ENCODE peak calls at places on chromosomes 7 and 10, in ten cellular contexts. One of them, this sample, is unnamed. For H3K9me3, the result is how much of the 10 kb centered on the place peaks cover.

GRCh38 chr7:84647797-84648762 is 453.5 kb upstream of the SEMA3A start:
- DNase-seq in adrenal gland: no peak
- DNase-seq in upper lobe of right lung: no peak
- DNase-seq in colonic mucosa: no peak
- DNase-seq in neuronal stem cell: no peak
- DNase-seq in psoas muscle: no peak
- DNase-seq in ascending aorta: no peak
- DNase-seq in uterus: no peak
- DNase-seq in CD8-positive, alpha-beta memory T cell: no peak
- DNase-seq in GM23248: peak
- DNase-seq in this sample: peak

GRCh38 chr10:91759581-91759986 is 38.6 kb upstream of the TNKS2 start:
- DNase-seq in colonic mucosa: no peak
- DNase-seq in uterus: no peak
- DNase-seq in upper lobe of right lung: no peak
- DNase-seq in ascending aorta: no peak
- DNase-seq in CD8-positive, alpha-beta memory T cell: no peak
- DNase-seq in adrenal gland: no peak
- DNase-seq in GM23248: peak
- DNase-seq in neuronal stem cell: no peak
- DNase-seq in psoas muscle: no peak
- DNase-seq in this sample: peak

GRCh38 chr7:40647719-40648118 is 512.9 kb downstream of the SUGCT start:
- DNase-seq in neuronal stem cell: no peak
- DNase-seq in ascending aorta: no peak
- DNase-seq in upper lobe of right lung: no peak
- DNase-seq in psoas muscle: no peak
- DNase-seq in uterus: no peak
- DNase-seq in colonic mucosa: no peak
- DNase-seq in CD8-positive, alpha-beta memory T cell: no peak
- DNase-seq in adrenal gland: no peak
- DNase-seq in GM23248: peak
- DNase-seq in this sample: no peak

GRCh38 chr10:113709221-113709838 is 29.6 kb downstream of the CASP7 start:
- DNase-seq in CD8-positive, alpha-beta memory T cell: no peak
- DNase-seq in neuronal stem cell: no peak
- DNase-seq in uterus: no peak
- DNase-seq in adrenal gland: peak
- DNase-seq in colonic mucosa: no peak
- DNase-seq in upper lobe of right lung: no peak
- DNase-seq in ascending aorta: no peak
- DNase-seq in GM23248: peak
- DNase-seq in psoas muscle: no peak
- DNase-seq in this sample: peak

GRCh38 chr10:114312585-114312984 is 73.5 kb downstream of the VWA2 start:
- DNase-seq in psoas muscle: no peak
- DNase-seq in upper lobe of right lung: no peak
- DNase-seq in colonic mucosa: no peak
- DNase-seq in adrenal gland: no peak
- DNase-seq in GM23248: no peak
- DNase-seq in uterus: no peak
- DNase-seq in CD8-positive, alpha-beta memory T cell: no peak
- DNase-seq in ascending aorta: no peak
- DNase-seq in neuronal stem cell: no peak
- DNase-seq in this sample: no peak

GRCh38 chr10:71712572-71713134 is 6.9 kb downstream of the C10orf105 start:
- DNase-seq in adrenal gland: no peak
- DNase-seq in neuronal stem cell: no peak
- DNase-seq in colonic mucosa: no peak
- DNase-seq in psoas muscle: no peak
- DNase-seq in uterus: no peak
- DNase-seq in upper lobe of right lung: no peak
- DNase-seq in GM23248: no peak
- DNase-seq in ascending aorta: no peak
- DNase-seq in CD8-positive, alpha-beta memory T cell: peak
- DNase-seq in this sample: no peak

GRCh38 chr7:440059-440749 is 79.4 kb downstream of the PDGFA start:
- DNase-seq in colonic mucosa: no peak
- DNase-seq in neuronal stem cell: no peak
- DNase-seq in CD8-positive, alpha-beta memory T cell: no peak
- DNase-seq in psoas muscle: no peak
- DNase-seq in uterus: no peak
- DNase-seq in ascending aorta: no peak
- DNase-seq in adrenal gland: no peak
- DNase-seq in GM23248: no peak
- DNase-seq in upper lobe of right lung: no peak
- DNase-seq in this sample: no peak

GRCh38 chr7:100879685-100880261 is 4.9 kb downstream of the SRRT start:
- DNase-seq in upper lobe of right lung: no peak
- DNase-seq in uterus: no peak
- DNase-seq in CD8-positive, alpha-beta memory T cell: no peak
- DNase-seq in ascending aorta: no peak
- DNase-seq in psoas muscle: peak
- DNase-seq in neuronal stem cell: no peak
- DNase-seq in GM23248: no peak
- DNase-seq in colonic mucosa: no peak
- DNase-seq in adrenal gland: peak
- DNase-seq in this sample: no peak

GRCh38 chr7:135962802-135963201 is 14.4 kb downstream of the MTPN start:
- DNase-seq in upper lobe of right lung: no peak
- DNase-seq in psoas muscle: no peak
- DNase-seq in ascending aorta: no peak
- DNase-seq in GM23248: no peak
- DNase-seq in adrenal gland: no peak
- DNase-seq in neuronal stem cell: no peak
- DNase-seq in CD8-positive, alpha-beta memory T cell: no peak
- DNase-seq in colonic mucosa: no peak
- DNase-seq in uterus: no peak
- DNase-seq in this sample: no peak

GRCh38 chr7:135964254-135964653 is 12.9 kb downstream of the MTPN start:
- DNase-seq in uterus: no peak
- DNase-seq in neuronal stem cell: no peak
- DNase-seq in GM23248: peak
- DNase-seq in colonic mucosa: no peak
- DNase-seq in psoas muscle: no peak
- DNase-seq in adrenal gland: no peak
- DNase-seq in ascending aorta: no peak
- DNase-seq in upper lobe of right lung: no peak
- DNase-seq in CD8-positive, alpha-beta memory T cell: no peak
- DNase-seq in this sample: no peak

GRCh38 chr7:135966341-135967043 is 10.7 kb downstream of the MTPN start:
- DNase-seq in GM23248: peak
- DNase-seq in neuronal stem cell: no peak
- DNase-seq in uterus: no peak
- DNase-seq in CD8-positive, alpha-beta memory T cell: no peak
- DNase-seq in adrenal gland: no peak
- DNase-seq in ascending aorta: no peak
- DNase-seq in upper lobe of right lung: no peak
- DNase-seq in psoas muscle: no peak
- DNase-seq in colonic mucosa: no peak
- DNase-seq in this sample: no peak

GRCh38 chr7:135964791-135965190 is 12.4 kb downstream of the MTPN start:
- DNase-seq in CD8-positive, alpha-beta memory T cell: no peak
- DNase-seq in ascending aorta: no peak
- DNase-seq in adrenal gland: no peak
- DNase-seq in psoas muscle: no peak
- DNase-seq in neuronal stem cell: no peak
- DNase-seq in colonic mucosa: no peak
- DNase-seq in uterus: no peak
- DNase-seq in GM23248: peak
- DNase-seq in upper lobe of right lung: no peak
- DNase-seq in this sample: no peak

DNA sequence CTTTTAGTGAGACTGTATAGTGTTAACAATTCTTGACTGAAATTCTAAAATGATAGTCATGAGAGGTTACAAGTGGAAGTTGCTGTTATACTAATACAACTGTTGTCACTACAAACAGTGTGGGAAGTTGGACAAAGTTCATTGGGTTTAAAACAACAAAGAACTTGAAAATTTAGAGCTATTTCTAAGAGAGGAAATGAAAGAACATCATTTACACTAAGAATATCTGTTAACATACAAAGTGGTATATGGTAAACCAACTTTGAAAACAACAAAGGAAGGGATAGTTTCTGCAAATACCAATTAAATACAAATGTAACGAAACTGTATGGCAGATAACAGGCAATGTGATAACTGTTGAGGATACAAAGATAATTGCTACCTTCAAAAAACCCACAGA is 11.6 kb downstream of the MTPN start:
- DNase-seq in CD8-positive, alpha-beta memory T cell: no peak
- DNase-seq in uterus: no peak
- DNase-seq in ascending aorta: no peak
- DNase-seq in GM23248: no peak
- DNase-seq in colonic mucosa: no peak
- DNase-seq in neuronal stem cell: no peak
- DNase-seq in upper lobe of right lung: no peak
- DNase-seq in adrenal gland: no peak
- DNase-seq in psoas muscle: no peak
- DNase-seq in this sample: no peak
- H3K4me3 ChIP-seq in CD8-positive, alpha-beta memory T cell: no peak
- H3K4me3 ChIP-seq in uterus: no peak
- H3K4me3 ChIP-seq in ascending aorta: no peak
- H3K4me3 ChIP-seq in GM23248: no peak
- H3K4me3 ChIP-seq in colonic mucosa: no peak
- H3K4me3 ChIP-seq in neuronal stem cell: no peak
- H3K4me3 ChIP-seq in upper lobe of right lung: no peak
- H3K4me3 ChIP-seq in adrenal gland: no peak
- H3K4me3 ChIP-seq in psoas muscle: no peak
- H3K4me3 ChIP-seq in this sample: no peak

GRCh38 chr7:152633504-152633903 is 42.4 kb downstream of the XRCC2 start:
- DNase-seq in upper lobe of right lung: no peak
- DNase-seq in CD8-positive, alpha-beta memory T cell: no peak
- DNase-seq in uterus: no peak
- DNase-seq in ascending aorta: no peak
- DNase-seq in neuronal stem cell: no peak
- DNase-seq in adrenal gland: no peak
- DNase-seq in GM23248: no peak
- DNase-seq in colonic mucosa: no peak
- DNase-seq in psoas muscle: no peak
- DNase-seq in this sample: no peak
- H3K9me3 ChIP-seq in upper lobe of right lung: under half
- H3K9me3 ChIP-seq in CD8-positive, alpha-beta memory T cell: under half
- H3K9me3 ChIP-seq in uterus: under half
- H3K9me3 ChIP-seq in ascending aorta: under half
- H3K9me3 ChIP-seq in neuronal stem cell: under half
- H3K9me3 ChIP-seq in adrenal gland: under half
- H3K9me3 ChIP-seq in GM23248: under half
- H3K9me3 ChIP-seq in colonic mucosa: under half
- H3K9me3 ChIP-seq in psoas muscle: under half
- H3K9me3 ChIP-seq in this sample: under half

GRCh38 chr10:110637558-110638053 is 6.5 kb upstream of the RBM20 start:
- DNase-seq in colonic mucosa: no peak
- DNase-seq in psoas muscle: peak
- DNase-seq in ascending aorta: no peak
- DNase-seq in CD8-positive, alpha-beta memory T cell: no peak
- DNase-seq in adrenal gland: no peak
- DNase-seq in uterus: no peak
- DNase-seq in GM23248: no peak
- DNase-seq in neuronal stem cell: no peak
- DNase-seq in upper lobe of right lung: no peak
- DNase-seq in this sample: no peak
- H3K27ac ChIP-seq in colonic mucosa: no peak
- H3K27ac ChIP-seq in psoas muscle: peak
- H3K27ac ChIP-seq in ascending aorta: peak
- H3K27ac ChIP-seq in CD8-positive, alpha-beta memory T cell: no peak
- H3K27ac ChIP-seq in adrenal gland: no peak
- H3K27ac ChIP-seq in uterus: no peak
- H3K27ac ChIP-seq in GM23248: no peak
- H3K27ac ChIP-seq in neuronal stem cell: peak
- H3K27ac ChIP-seq in upper lobe of right lung: no peak
- H3K27ac ChIP-seq in this sample: no peak

GRCh38 chr10:15821046-15821683 is 39.1 kb downstream of the MINDY3 start:
- DNase-seq in ascending aorta: no peak
- DNase-seq in neuronal stem cell: no peak
- DNase-seq in CD8-positive, alpha-beta memory T cell: no peak
- DNase-seq in colonic mucosa: no peak
- DNase-seq in GM23248: no peak
- DNase-seq in upper lobe of right lung: no peak
- DNase-seq in psoas muscle: no peak
- DNase-seq in adrenal gland: no peak
- DNase-seq in uterus: no peak
- DNase-seq in this sample: no peak
- H3K4me3 ChIP-seq in ascending aorta: no peak
- H3K4me3 ChIP-seq in neuronal stem cell: no peak
- H3K4me3 ChIP-seq in CD8-positive, alpha-beta memory T cell: no peak
- H3K4me3 ChIP-seq in colonic mucosa: no peak
- H3K4me3 ChIP-seq in GM23248: no peak
- H3K4me3 ChIP-seq in upper lobe of right lung: no peak
- H3K4me3 ChIP-seq in psoas muscle: no peak
- H3K4me3 ChIP-seq in adrenal gland: no peak
- H3K4me3 ChIP-seq in uterus: no peak
- H3K4me3 ChIP-seq in this sample: no peak

DNA sequence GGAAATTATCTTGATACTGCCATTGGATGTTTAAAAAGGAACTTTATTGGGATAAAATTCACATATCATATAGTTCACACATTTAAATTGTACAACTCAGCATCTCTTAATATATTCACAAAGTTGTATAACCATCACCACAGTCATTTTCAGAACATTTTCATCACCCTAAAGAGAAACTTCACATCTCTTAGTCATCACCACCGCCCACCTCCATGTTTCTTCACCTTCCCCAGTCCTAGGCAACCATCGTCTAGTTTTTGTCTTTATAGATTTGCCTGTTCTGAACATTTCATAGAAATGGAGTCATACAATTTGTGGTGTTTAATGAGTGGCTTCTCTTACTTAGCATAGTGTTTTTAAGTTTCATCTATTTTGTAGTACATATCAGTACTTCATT is 96.6 kb downstream of the ANKRD30A start:
- DNase-seq in upper lobe of right lung: no peak
- DNase-seq in colonic mucosa: no peak
- DNase-seq in ascending aorta: no peak
- DNase-seq in adrenal gland: no peak
- DNase-seq in CD8-positive, alpha-beta memory T cell: no peak
- DNase-seq in GM23248: no peak
- DNase-seq in neuronal stem cell: no peak
- DNase-seq in uterus: no peak
- DNase-seq in psoas muscle: no peak
- DNase-seq in this sample: no peak
- H3K9me3 ChIP-seq in upper lobe of right lung: under half
- H3K9me3 ChIP-seq in colonic mucosa: under half
- H3K9me3 ChIP-seq in ascending aorta: under half
- H3K9me3 ChIP-seq in adrenal gland: under half
- H3K9me3 ChIP-seq in CD8-positive, alpha-beta memory T cell: under half
- H3K9me3 ChIP-seq in GM23248: under half
- H3K9me3 ChIP-seq in neuronal stem cell: under half
- H3K9me3 ChIP-seq in uterus: under half
- H3K9me3 ChIP-seq in psoas muscle: under half
- H3K9me3 ChIP-seq in this sample: under half

GRCh38 chr10:43160067-43160918 is 22.0 kb downstream of the CSGALNACT2 start:
- DNase-seq in uterus: no peak
- DNase-seq in adrenal gland: no peak
- DNase-seq in GM23248: peak
- DNase-seq in neuronal stem cell: no peak
- DNase-seq in CD8-positive, alpha-beta memory T cell: no peak
- DNase-seq in colonic mucosa: no peak
- DNase-seq in psoas muscle: no peak
- DNase-seq in ascending aorta: no peak
- DNase-seq in upper lobe of right lung: no peak
- DNase-seq in this sample: no peak
- H3K27ac ChIP-seq in uterus: no peak
- H3K27ac ChIP-seq in adrenal gland: no peak
- H3K27ac ChIP-seq in GM23248: peak
- H3K27ac ChIP-seq in neuronal stem cell: no peak
- H3K27ac ChIP-seq in CD8-positive, alpha-beta memory T cell: no peak
- H3K27ac ChIP-seq in colonic mucosa: no peak
- H3K27ac ChIP-seq in psoas muscle: no peak
- H3K27ac ChIP-seq in ascending aorta: peak
- H3K27ac ChIP-seq in upper lobe of right lung: peak
- H3K27ac ChIP-seq in this sample: no peak

GRCh38 chr10:97197030-97197500 is 11.3 kb upstream of the SLIT1 start:
- DNase-seq in CD8-positive, alpha-beta memory T cell: no peak
- DNase-seq in psoas muscle: no peak
- DNase-seq in ascending aorta: no peak
- DNase-seq in adrenal gland: no peak
- DNase-seq in upper lobe of right lung: no peak
- DNase-seq in neuronal stem cell: no peak
- DNase-seq in GM23248: peak
- DNase-seq in colonic mucosa: no peak
- DNase-seq in uterus: no peak
- DNase-seq in this sample: no peak
- H3K4me3 ChIP-seq in CD8-positive, alpha-beta memory T cell: no peak
- H3K4me3 ChIP-seq in psoas muscle: no peak
- H3K4me3 ChIP-seq in ascending aorta: no peak
- H3K4me3 ChIP-seq in adrenal gland: no peak
- H3K4me3 ChIP-seq in upper lobe of right lung: no peak
- H3K4me3 ChIP-seq in neuronal stem cell: no peak
- H3K4me3 ChIP-seq in GM23248: no peak
- H3K4me3 ChIP-seq in colonic mucosa: no peak
- H3K4me3 ChIP-seq in uterus: no peak
- H3K4me3 ChIP-seq in this sample: no peak